ENCODE peak calls at places on chromosomes 2 and 18, in five cellular contexts. K is gastrocnemius medialis, O is BJ, V is hepatocyte, X is fibroblast of mammary gland. Y is an unnamed sample.

GRCh38 chr2:12964904-12965539 is 248.3 kb downstream of the TRIB2 start:
- DNase-seq in K (no peak), O (no peak), V (no peak), X (no peak), Y (no peak)

GRCh38 chr2:111061192-111061591 is 59.5 kb upstream of the BCL2L11 start:
- DNase-seq in K (no peak), O (no peak), V (no peak), X (no peak), Y (no peak)

GRCh38 chr2:212939777-212940531 is 211.5 kb downstream of the IKZF2 start:
- DNase-seq in K (no peak), O (no peak), V (peak; percentile 78), X (no peak), Y (peak; percentile 57)

GRCh38 chr2:42386684-42387083 is 25.7 kb upstream of the COX7A2L start:
- DNase-seq in K (no peak), O (no peak), V (no peak), X (peak; percentile 10), Y (no peak)

GRCh38 chr2:68799615-68800400 is 65.2 kb downstream of the ARHGAP25 start:
- DNase-seq in K (no peak), O (no peak), V (no peak), X (no peak), Y (no peak)

GRCh38 chr18:63088262-63088661 is 231.3 kb downstream of the BCL2 start:
- DNase-seq in K (no peak), O (no peak), V (no peak), X (no peak), Y (no peak)

GRCh38 chr2:201859886-201860285 is 53.5 kb downstream of the CDK15 start:
- DNase-seq in K (no peak), O (no peak), V (no peak), X (peak; percentile 41), Y (no peak)

GRCh38 chr2:186641132-186641806 is 51.4 kb downstream of the ITGAV start:
- DNase-seq in K (no peak), O (no peak), V (no peak), X (no peak), Y (no peak)

GRCh38 chr2:215723011-215723410 is 287.1 kb upstream of the FN1 start:
- DNase-seq in K (no peak), O (no peak), V (no peak), X (no peak), Y (no peak)

GRCh38 chr18:35239314-35239713 is 1.5 kb upstream of the ZNF397 start:
- DNase-seq in K (no peak), O (no peak), V (no peak), X (peak; percentile 19), Y (no peak)

GRCh38 chr18:8726281-8726680 is 20.9 kb downstream of the MTCL1 start:
- DNase-seq in K (no peak), O (no peak), V (no peak), X (no peak), Y (no peak)

GRCh38 chr18:48913201-48913600 is 37.6 kb downstream of the SMAD7 start:
- DNase-seq in K (no peak), O (no peak), V (no peak), X (no peak), Y (peak; percentile 66)

GRCh38 chr18:70299393-70299792 is 10.5 kb downstream of the SOCS6 start:
- DNase-seq in K (no peak), O (no peak), V (no peak), X (no peak), Y (no peak)

GRCh38 chr18:63192885-63193349 is 126.7 kb downstream of the BCL2 start:
- DNase-seq in K (peak; percentile 55), O (no peak), V (no peak), X (no peak), Y (no peak)

GRCh38 chr2:236085647-236086046 is 82.5 kb downstream of the GBX2 start:
- DNase-seq in K (no peak), O (no peak), V (no peak), X (no peak), Y (no peak)

GRCh38 chr18:10306779-10307178 is 147.7 kb upstream of the APCDD1 start:
- DNase-seq in K (no peak), O (no peak), V (no peak), X (no peak), Y (no peak)

GRCh38 chr2:54965425-54965824 is 84.8 kb downstream of the RTN4 start:
- DNase-seq in K (no peak), O (no peak), V (no peak), X (no peak), Y (no peak)

GRCh38 chr2:105321875-105322646 is 7.5 kb downstream of the TGFBRAP1 start:
- DNase-seq in K (no peak), O (no peak), V (no peak), X (peak; percentile 8), Y (no peak)

GRCh38 chr2:27992787-27993747 is 102.5 kb downstream of the BABAM2 start:
- DNase-seq in K (no peak), O (peak; percentile 7), V (peak; percentile 17), X (peak; percentile 63), Y (peak; percentile 11)

GRCh38 chr2:37026050-37026449 is 58.1 kb downstream of the HEATR5B start:
- DNase-seq in K (no peak), O (no peak), V (peak; percentile 12), X (peak; percentile 17), Y (no peak)

GRCh38 chr2:155256803-155257202 is 558.3 kb downstream of the KCNJ3 start:
- DNase-seq in K (no peak), O (no peak), V (no peak), X (no peak), Y (no peak)

GRCh38 chr18:50126466-50126865 is 68.5 kb downstream of the MYO5B start:
- DNase-seq in K (no peak), O (no peak), V (no peak), X (peak; percentile 5), Y (no peak)

GRCh38 chr18:78271790-78272189 is 707.8 kb upstream of the SALL3 start:
- DNase-seq in K (no peak), O (no peak), V (no peak), X (no peak), Y (no peak)

GRCh38 chr2:110737783-110738182 is 5.4 kb downstream of the ACOXL start:
- DNase-seq in K (no peak), O (no peak), V (no peak), X (no peak), Y (no peak)

GRCh38 chr2:237418300-237418699 is 4.3 kb upstream of the COL6A3 start:
- DNase-seq in K (no peak), O (no peak), V (no peak), X (peak; percentile 74), Y (no peak)

GRCh38 chr2:237422309-237422708 is 8.3 kb upstream of the COL6A3 start:
- DNase-seq in K (no peak), O (no peak), V (no peak), X (peak; percentile 57), Y (no peak)

GRCh38 chr2:237424544-237424943 is 10.6 kb upstream of the COL6A3 start:
- DNase-seq in K (no peak), O (no peak), V (no peak), X (no peak), Y (no peak)

GRCh38 chr2:237423891-237424290 is 9.9 kb upstream of the COL6A3 start:
- DNase-seq in K (no peak), O (no peak), V (no peak), X (peak; percentile 20), Y (no peak)

GRCh38 chr2:237421542-237422047 is 7.6 kb upstream of the COL6A3 start:
- DNase-seq in K (peak; percentile 74), O (no peak), V (peak; percentile 81), X (peak; percentile 90), Y (peak; percentile 82)
- TF ChIP-seq CTCF in K (peak; percentile 88), O (peak; percentile 95), V (peak; percentile 81), X (peak; percentile 80), Y (peak; percentile 60)

GRCh38 chr2:218952160-218952559 is 7.3 kb upstream of the CDK5R2 start:
- DNase-seq in K (no peak), O (no peak), V (no peak), X (no peak), Y (no peak)

GRCh38 chr2:218954541-218955300 is 4.7 kb upstream of the CDK5R2 start:
- DNase-seq in K (no peak), O (no peak), V (no peak), X (no peak), Y (no peak)

GRCh38 chr2:218957685-218958084 is 1.8 kb upstream of the CDK5R2 start:
- DNase-seq in K (no peak), O (no peak), V (no peak), X (no peak), Y (no peak)

GRCh38 chr2:218956039-218956438 is 3.4 kb upstream of the CDK5R2 start:
- DNase-seq in K (no peak), O (no peak), V (no peak), X (no peak), Y (no peak)

DNA sequence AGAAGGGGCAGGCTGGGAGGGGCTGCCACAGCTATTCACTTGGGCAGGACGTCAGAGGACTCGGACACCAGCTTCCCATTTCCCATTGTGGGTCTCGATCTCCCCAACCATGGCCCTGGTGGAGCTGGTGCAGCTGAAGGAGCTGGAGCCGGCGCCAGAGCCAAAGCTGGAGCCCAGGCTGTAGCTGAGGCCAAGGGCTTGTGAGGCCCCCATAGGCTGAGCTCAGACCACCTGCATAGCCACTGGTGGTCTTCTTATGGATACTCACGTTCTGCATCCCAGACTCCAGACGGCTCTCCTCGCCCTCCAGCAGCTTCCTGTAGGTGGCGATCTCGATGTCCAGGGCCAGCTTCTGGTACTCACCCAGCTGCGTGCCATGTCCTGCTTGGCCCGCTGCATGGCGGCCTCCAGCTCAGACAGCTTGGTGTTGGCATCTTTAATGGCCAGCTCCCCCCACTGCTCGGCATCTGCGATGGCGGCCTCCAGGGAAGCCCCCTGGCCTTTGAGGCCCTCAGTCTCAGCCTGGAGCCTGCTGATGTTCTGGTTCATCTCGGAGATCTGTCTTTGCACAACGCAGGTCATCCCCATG is 6.0 kb upstream of the CDK5R2 start:
- DNase-seq in K (no peak), O (no peak), V (no peak), X (no peak), Y (no peak)
- TF ChIP-seq CTCF in K (no peak), O (no peak), V (no peak), X (no peak), Y (no peak)

DNA sequence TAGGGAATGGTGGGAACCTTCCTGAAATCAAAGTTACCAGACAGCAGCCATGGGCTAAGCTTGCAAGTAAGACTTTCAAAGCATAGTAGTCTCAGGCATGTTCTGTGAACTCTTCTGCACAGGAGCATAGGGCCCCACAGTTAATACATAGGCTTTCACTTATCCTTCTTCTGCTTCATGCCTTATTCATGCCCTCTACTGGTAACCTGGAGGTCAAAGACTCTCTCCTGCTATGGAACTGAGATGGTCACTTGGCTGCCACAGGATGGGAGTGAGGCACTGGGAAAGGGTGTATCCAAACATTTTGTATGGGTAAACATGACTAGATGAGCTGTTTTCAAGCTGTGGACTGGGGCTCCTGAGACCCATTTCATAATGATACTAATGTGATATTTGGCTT is 49.1 kb upstream of the ZNF638 start:
- DNase-seq in K (no peak), O (no peak), V (no peak), X (peak; percentile 11), Y (no peak)
- TF ChIP-seq CTCF in K (no peak), O (no peak), V (no peak), X (peak; percentile 17), Y (no peak)

DNA sequence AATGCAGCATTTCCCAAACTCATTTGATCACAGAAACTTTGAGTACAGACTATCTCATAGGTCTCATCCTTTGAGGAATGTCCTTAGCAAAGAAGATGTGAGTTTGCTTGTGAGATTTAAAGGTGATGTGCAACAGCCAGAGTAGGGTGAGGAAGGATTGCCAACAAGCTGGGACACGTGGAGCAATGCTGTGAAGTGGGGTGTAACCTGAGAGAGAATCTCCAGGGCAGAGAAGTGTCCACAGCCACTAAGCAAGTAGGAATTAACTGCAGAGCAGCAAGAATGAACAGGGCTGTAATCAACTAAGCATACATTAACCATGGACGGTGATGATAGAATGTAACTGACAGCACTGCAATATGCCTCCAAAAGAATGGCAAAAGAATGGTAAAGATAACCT is 469.9 kb upstream of the NRP2 start:
- DNase-seq in K (no peak), O (no peak), V (no peak), X (no peak), Y (no peak)
- TF ChIP-seq CTCF in K (no peak), O (no peak), V (no peak), X (no peak), Y (no peak)